ENCODE peak calls at places on chromosomes 3 and 15, in nine cellular contexts. N is AG04450; B is Karpas-422; Q is PC-9; Y is H9; D is prostate gland; F is neural progenitor cell; K is effector memory CD4-positive, alpha-beta T cell; X is stomach. A is an unnamed sample. For H3K27me3, the result is how much of the 10 kb centered on the place peaks cover.

GRCh38 chr3:107939621-107940236 is 151.1 kb downstream of the CD47 start:
- DNase-seq in N (no peak), B (no peak), Q (no peak), Y (no peak), D (peak), F (no peak), K (no peak), X (no peak), A (no peak)

GRCh38 chr3:66121288-66121687 is 82.6 kb upstream of the MAGI1 start:
- DNase-seq in N (peak), B (no peak), Q (peak), Y (no peak), D (no peak), F (no peak), K (no peak), X (no peak), A (no peak)

GRCh38 chr3:119308355-119308754 is 14.2 kb downstream of the ARHGAP31 start:
- DNase-seq in N (no peak), B (no peak), Q (no peak), Y (no peak), D (no peak), F (no peak), K (no peak), X (no peak), A (no peak)

GRCh38 chr15:67927501-67928156 is 87.8 kb upstream of the RNU6-1 start:
- DNase-seq in N (peak), B (no peak), Q (no peak), Y (no peak), D (peak), F (no peak), K (no peak), X (peak), A (no peak)

GRCh38 chr15:68277131-68277604 is 377 bp upstream of the FEM1B start:
- DNase-seq in N (no peak), B (no peak), Q (no peak), Y (no peak), D (no peak), F (peak), K (no peak), X (no peak), A (peak)

GRCh38 chr3:64152100-64152499 is 73.2 kb downstream of the PRICKLE2 start:
- DNase-seq in N (peak), B (no peak), Q (no peak), Y (no peak), D (peak), F (no peak), K (no peak), X (no peak), A (no peak)

GRCh38 chr15:50786871-50787270 is 21.4 kb upstream of the SPPL2A start:
- DNase-seq in N (no peak), B (no peak), Q (no peak), Y (no peak), D (no peak), F (no peak), K (no peak), X (no peak), A (no peak)

GRCh38 chr3:115085197-115085865 is 61.8 kb downstream of the ZBTB20 start:
- DNase-seq in N (no peak), B (no peak), Q (no peak), Y (no peak), D (no peak), F (peak), K (no peak), X (no peak), A (no peak)

GRCh38 chr3:194276768-194277546 is 74.2 kb downstream of the CPN2 start:
- DNase-seq in N (no peak), B (no peak), Q (no peak), Y (peak), D (peak), F (no peak), K (no peak), X (no peak), A (peak)

GRCh38 chr15:101773496-101774100 is 29.7 kb upstream of the OR4F6 start:
- DNase-seq in N (no peak), B (peak), Q (no peak), Y (peak), D (no peak), F (peak), K (no peak), X (no peak), A (peak)

GRCh38 chr15:80118956-80119355 is 33.8 kb upstream of the FAH start:
- DNase-seq in N (no peak), B (no peak), Q (no peak), Y (no peak), D (no peak), F (no peak), K (no peak), X (no peak), A (no peak)

GRCh38 chr3:119891944-119892721 is 110.2 kb downstream of the NR1I2 start:
- DNase-seq in N (peak), B (peak), Q (no peak), Y (peak), D (peak), F (peak), K (peak), X (peak), A (peak)

GRCh38 chr15:56917652-56918045 is 795 bp upstream of the TCF12 start:
- DNase-seq in N (no peak), B (peak), Q (no peak), Y (no peak), D (no peak), F (no peak), K (no peak), X (no peak), A (no peak)

GRCh38 chr15:25183581-25184330 is 229.0 kb downstream of the SNRPN start:
- DNase-seq in N (no peak), B (no peak), Q (no peak), Y (no peak), D (no peak), F (no peak), K (no peak), X (no peak), A (no peak)

GRCh38 chr3:60079076-60079475 is 1029.3 kb upstream of the CFAP20DC start:
- DNase-seq in N (no peak), B (no peak), Q (no peak), Y (peak), D (no peak), F (peak), K (no peak), X (no peak), A (peak)

GRCh38 chr3:187102073-187102634 is 37.1 kb downstream of the RPL39L start:
- DNase-seq in N (no peak), B (no peak), Q (no peak), Y (no peak), D (no peak), F (no peak), K (no peak), X (no peak), A (no peak)

GRCh38 chr3:34207826-34208225 is 409.4 kb downstream of the PDCD6IP start:
- DNase-seq in N (no peak), B (no peak), Q (no peak), Y (no peak), D (no peak), F (no peak), K (no peak), X (no peak), A (no peak)

GRCh38 chr3:177679568-177680441 is 482.5 kb upstream of the TBL1XR1 start:
- DNase-seq in N (no peak), B (no peak), Q (no peak), Y (no peak), D (no peak), F (peak), K (no peak), X (no peak), A (no peak)

GRCh38 chr15:100863406-100864198 is 16.0 kb upstream of the ALDH1A3 start:
- DNase-seq in N (peak), B (no peak), Q (no peak), Y (no peak), D (no peak), F (no peak), K (no peak), X (peak), A (no peak)

GRCh38 chr3:187828571-187829452 is 83.5 kb upstream of the BCL6 start:
- DNase-seq in N (no peak), B (peak), Q (no peak), Y (no peak), D (no peak), F (no peak), K (no peak), X (no peak), A (no peak)

GRCh38 chr15:44735482-44736260 is 657 bp upstream of the TRIM69 start:
- DNase-seq in N (no peak), B (peak), Q (no peak), Y (no peak), D (no peak), F (no peak), K (no peak), X (no peak), A (no peak)

GRCh38 chr3:129487183-129487867 is 41.1 kb upstream of the RHO start:
- DNase-seq in N (no peak), B (no peak), Q (no peak), Y (no peak), D (no peak), F (no peak), K (no peak), X (no peak), A (no peak)

GRCh38 chr15:38873151-38873550 is 308.5 kb upstream of the RASGRP1 start:
- DNase-seq in N (no peak), B (no peak), Q (no peak), Y (no peak), D (no peak), F (no peak), K (no peak), X (no peak), A (peak)

GRCh38 chr3:161977063-161977462 is 480.5 kb downstream of the OTOL1 start:
- DNase-seq in N (no peak), B (no peak), Q (no peak), Y (no peak), D (no peak), F (no peak), K (no peak), X (no peak), A (no peak)

DNA sequence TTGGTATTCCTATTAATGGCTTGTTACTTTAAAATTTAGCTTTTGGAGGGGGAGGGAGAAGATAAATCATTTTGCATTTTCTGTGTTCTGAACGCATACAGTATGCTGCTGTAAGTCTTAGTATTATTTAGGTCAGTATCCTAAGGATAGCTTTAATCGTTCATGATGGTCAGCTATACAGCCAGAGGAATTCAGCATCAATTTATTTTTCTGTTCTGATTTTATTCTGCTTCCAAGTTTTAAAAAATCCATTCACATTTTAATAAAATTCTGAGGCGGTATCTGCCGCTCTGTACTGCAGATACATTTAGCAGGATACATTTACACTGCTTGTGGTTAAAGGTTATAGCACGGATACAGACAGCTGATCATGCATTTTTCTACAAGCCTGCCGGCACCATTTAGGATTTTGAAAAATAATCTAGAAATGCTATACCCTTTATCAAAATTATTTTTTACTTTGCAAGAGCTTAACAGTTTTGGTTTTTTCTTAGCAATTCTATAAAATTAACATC is 17.8 kb downstream of the ZBTB38 start:
- DNase-seq in N (no peak), B (no peak), Q (no peak), Y (no peak), D (no peak), F (no peak), K (no peak), X (no peak), A (no peak)
- H3K27me3 ChIP-seq in N (under half), B (under half), Q (under half), Y (under half), D (under half), F (under half), K (under half), X (under half), A (under half)

GRCh38 chr3:181719298-181719859 is 7.7 kb downstream of the SOX2 start:
- DNase-seq in N (no peak), B (no peak), Q (no peak), Y (no peak), D (no peak), F (no peak), K (no peak), X (peak), A (peak)
- H3K27me3 ChIP-seq in N (half or more), B (under half), Q (under half), Y (under half), D (under half), F (under half), K (half or more), X (under half), A (under half)

GRCh38 chr15:77627067-77627466 is 5.6 kb downstream of the LINGO1 start:
- DNase-seq in N (no peak), B (no peak), Q (no peak), Y (no peak), D (no peak), F (no peak), K (no peak), X (no peak), A (no peak)

GRCh38 chr15:77629070-77630030 is 3.4 kb downstream of the LINGO1 start:
- DNase-seq in N (no peak), B (no peak), Q (no peak), Y (no peak), D (no peak), F (no peak), K (no peak), X (no peak), A (no peak)

GRCh38 chr15:77628010-77628409 is 4.7 kb downstream of the LINGO1 start:
- DNase-seq in N (no peak), B (no peak), Q (no peak), Y (no peak), D (no peak), F (no peak), K (no peak), X (no peak), A (no peak)

GRCh38 chr15:77626002-77626401 is 6.7 kb downstream of the LINGO1 start:
- DNase-seq in N (no peak), B (no peak), Q (no peak), Y (no peak), D (no peak), F (no peak), K (no peak), X (no peak), A (no peak)

GRCh38 chr15:77627581-77627980 is 5.1 kb downstream of the LINGO1 start:
- DNase-seq in N (no peak), B (no peak), Q (no peak), Y (no peak), D (no peak), F (peak), K (no peak), X (no peak), A (peak)
- H3K27me3 ChIP-seq in N (half or more), B (under half), Q (half or more), Y (under half), D (under half), F (under half), K (under half), X (under half), A (under half)

GRCh38 chr3:124033360-124034015 is 41.6 kb upstream of the ROPN1 start:
- DNase-seq in N (no peak), B (no peak), Q (no peak), Y (peak), D (no peak), F (peak), K (no peak), X (no peak), A (no peak)

GRCh38 chr3:124034016-124034808 is 42.3 kb upstream of the ROPN1 start:
- DNase-seq in N (no peak), B (peak), Q (no peak), Y (peak), D (no peak), F (peak), K (no peak), X (no peak), A (peak)

GRCh38 chr3:124034809-124035152 is 42.9 kb upstream of the ROPN1 start:
- DNase-seq in N (no peak), B (no peak), Q (no peak), Y (no peak), D (no peak), F (peak), K (no peak), X (no peak), A (no peak)

GRCh38 chr3:124032351-124032880 is 40.5 kb upstream of the ROPN1 start:
- DNase-seq in N (no peak), B (peak), Q (no peak), Y (peak), D (no peak), F (peak), K (no peak), X (no peak), A (peak)

GRCh38 chr3:124032881-124033359 is 41.0 kb upstream of the ROPN1 start:
- DNase-seq in N (peak), B (peak), Q (no peak), Y (peak), D (peak), F (peak), K (peak), X (peak), A (peak)
- H3K27me3 ChIP-seq in N (under half), B (under half), Q (half or more), Y (under half), D (under half), F (half or more), K (under half), X (under half), A (under half)

GRCh38 chr15:76061700-76062099 is 1.9 kb downstream of the TMEM266 start:
- DNase-seq in N (no peak), B (no peak), Q (no peak), Y (no peak), D (no peak), F (no peak), K (no peak), X (no peak), A (no peak)
- H3K27me3 ChIP-seq in N (half or more), B (under half), Q (under half), Y (under half), D (under half), F (half or more), K (under half), X (under half), A (under half)

DNA sequence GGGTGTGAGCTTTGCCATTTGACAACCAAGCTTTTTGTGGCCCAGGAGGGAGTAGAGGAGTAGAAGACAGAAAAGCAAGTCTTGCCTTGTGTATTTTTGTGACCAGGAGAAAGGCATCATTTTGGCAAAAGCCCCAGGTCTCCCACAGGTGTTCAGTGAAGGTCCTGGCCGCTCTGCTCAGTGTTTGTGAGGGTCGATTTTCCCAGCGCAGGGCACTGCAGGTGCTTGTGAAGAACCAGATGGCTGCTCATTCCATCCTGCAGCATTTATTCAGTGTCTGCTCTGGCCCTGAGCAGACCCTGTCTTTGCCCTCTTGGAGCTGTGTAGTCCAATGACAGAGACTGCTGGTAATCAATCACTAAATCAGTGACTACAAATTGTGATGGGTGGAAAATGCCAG is 19.5 kb downstream of the TRAK1 start:
- DNase-seq in N (no peak), B (no peak), Q (no peak), Y (no peak), D (no peak), F (no peak), K (no peak), X (no peak), A (no peak)
- H3K27me3 ChIP-seq in N (under half), B (under half), Q (under half), Y (under half), D (under half), F (under half), K (under half), X (under half), A (under half)

DNA sequence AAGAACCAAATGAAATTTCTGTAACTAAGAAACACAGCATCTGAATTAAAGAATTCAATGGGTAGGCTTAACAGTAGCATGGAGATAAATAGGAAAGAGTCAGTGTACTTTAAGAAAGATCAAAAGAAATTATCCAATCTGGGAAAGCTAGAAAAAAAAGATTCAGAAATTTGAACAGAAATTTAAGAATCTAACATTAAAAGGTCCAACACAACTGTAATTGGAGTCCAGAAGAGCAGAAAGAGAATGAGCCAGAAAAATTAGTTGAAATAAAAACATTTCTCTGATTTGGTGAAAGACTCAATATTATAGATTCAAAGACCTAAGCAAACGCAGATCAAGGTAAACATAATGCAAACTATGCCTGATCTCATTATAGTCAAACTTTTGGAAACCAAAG is 187.1 kb downstream of the C3orf38 start:
- DNase-seq in N (no peak), B (no peak), Q (no peak), Y (no peak), D (no peak), F (no peak), K (no peak), X (no peak), A (no peak)
- H3K27me3 ChIP-seq in N (under half), B (under half), Q (under half), Y (under half), D (under half), F (under half), K (under half), X (under half), A (under half)

GRCh38 chr3:10703875-10704274 is 112.2 kb upstream of the SLC6A11 start:
- DNase-seq in N (no peak), B (peak), Q (no peak), Y (peak), D (no peak), F (peak), K (no peak), X (no peak), A (peak)

GRCh38 chr3:10709110-10709781 is 106.8 kb upstream of the SLC6A11 start:
- DNase-seq in N (no peak), B (no peak), Q (no peak), Y (no peak), D (no peak), F (peak), K (no peak), X (no peak), A (peak)

GRCh38 chr3:10707984-10708868 is 107.8 kb upstream of the SLC6A11 start:
- DNase-seq in N (no peak), B (no peak), Q (no peak), Y (peak), D (no peak), F (peak), K (no peak), X (no peak), A (peak)

GRCh38 chr3:10707089-10707983 is 108.7 kb upstream of the SLC6A11 start:
- DNase-seq in N (no peak), B (no peak), Q (no peak), Y (peak), D (no peak), F (peak), K (no peak), X (no peak), A (peak)

DNA sequence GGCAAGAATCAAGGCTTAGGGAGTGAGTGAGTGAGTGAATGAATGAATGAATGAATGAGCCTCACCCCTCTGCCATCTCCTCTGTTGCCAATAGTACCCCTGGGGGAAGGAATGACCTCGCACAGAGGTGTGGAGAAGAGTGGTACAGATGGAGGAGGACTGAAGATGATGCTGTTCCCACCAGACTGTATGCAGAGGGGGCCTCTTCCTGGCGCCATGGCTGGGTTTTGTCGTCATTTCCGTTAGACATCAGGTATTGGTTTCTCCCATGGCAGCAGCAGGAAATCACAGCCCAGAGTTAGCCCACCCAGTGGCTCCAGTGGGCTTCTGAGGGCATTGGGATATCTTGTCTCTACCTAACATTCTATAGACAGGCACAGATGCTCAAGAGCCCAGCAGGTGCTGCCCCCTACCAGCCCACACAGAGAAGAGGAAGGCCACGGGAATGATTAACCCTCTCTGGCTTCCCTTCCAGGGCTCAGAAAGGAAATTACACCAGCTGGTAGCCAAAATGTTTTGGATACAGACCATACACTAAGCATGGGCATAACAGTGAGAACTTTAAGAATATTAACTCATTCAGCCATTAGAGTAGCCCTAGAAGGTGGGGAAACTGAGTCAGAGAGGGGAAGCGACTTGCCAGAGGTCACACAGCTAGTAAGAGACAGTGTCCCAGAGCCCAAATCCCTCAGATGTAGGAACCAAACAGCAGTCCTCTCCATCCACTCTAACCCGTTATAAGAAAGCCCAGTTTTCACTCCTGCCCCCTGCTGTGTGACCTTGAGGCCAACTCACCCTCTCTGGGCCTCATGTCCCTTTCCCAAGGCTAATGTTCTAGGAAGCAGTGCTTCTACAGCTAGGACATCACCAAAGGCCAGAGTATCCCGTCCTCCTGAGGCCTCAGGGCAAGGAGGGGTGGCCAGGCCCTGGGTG is 109.6 kb upstream of the SLC6A11 start:
- DNase-seq in N (no peak), B (peak), Q (no peak), Y (peak), D (no peak), F (peak), K (no peak), X (no peak), A (peak)
- H3K27me3 ChIP-seq in N (under half), B (under half), Q (half or more), Y (under half), D (under half), F (half or more), K (under half), X (under half), A (under half)